ENCODE peak calls at places on chromosome 6, in eight cellular contexts. O is stomach, X is heart right ventricle, J is HL-60, Q is iPS DF 6.9, F is lung, E is right lobe of liver, G is esophagus squamous epithelium. T is an unnamed sample. For H3K27me3, the result is how much of the 10 kb centered on the place peaks cover.

GRCh38 chr6:56730663-56731529 is 88.2 kb upstream of the DST start:
- DNase-seq in O (no peak), X (no peak), J (no peak), Q (no peak), F (no peak), E (no peak), G (no peak), T (peak)

GRCh38 chr6:85810558-85810957 is 167.9 kb upstream of the SYNCRIP start:
- DNase-seq in O (no peak), X (no peak), J (no peak), Q (no peak), F (no peak), E (no peak), G (no peak), T (no peak)

GRCh38 chr6:163536770-163537169 is 122.3 kb downstream of the QKI start:
- DNase-seq in O (no peak), X (no peak), J (no peak), Q (no peak), F (no peak), E (no peak), G (no peak), T (peak)

GRCh38 chr6:140343128-140343527 is 968.7 kb upstream of the CITED2 start:
- DNase-seq in O (no peak), X (no peak), J (no peak), Q (no peak), F (no peak), E (no peak), G (no peak), T (no peak)

GRCh38 chr6:105137388-105137787 is 42.4 kb downstream of the POPDC3 start:
- DNase-seq in O (no peak), X (peak), J (no peak), Q (no peak), F (no peak), E (no peak), G (no peak), T (peak)

GRCh38 chr6:11251553-11252358 is 19.3 kb upstream of the NEDD9 start:
- DNase-seq in O (peak), X (peak), J (no peak), Q (no peak), F (no peak), E (no peak), G (no peak), T (no peak)

GRCh38 chr6:93418448-93419303 is 683 bp downstream of the EPHA7 start:
- DNase-seq in O (no peak), X (peak), J (no peak), Q (no peak), F (peak), E (peak), G (no peak), T (peak)

GRCh38 chr6:153412519-153412918 is 281.4 kb upstream of the RGS17 start:
- DNase-seq in O (no peak), X (no peak), J (no peak), Q (no peak), F (no peak), E (no peak), G (no peak), T (no peak)

GRCh38 chr6:25749837-25750236 is 4.7 kb upstream of the SLC17A4 start:
- DNase-seq in O (no peak), X (no peak), J (no peak), Q (no peak), F (no peak), E (no peak), G (no peak), T (no peak)

GRCh38 chr6:10154251-10154650 is 260.6 kb downstream of the TFAP2A start:
- DNase-seq in O (no peak), X (no peak), J (no peak), Q (no peak), F (no peak), E (no peak), G (no peak), T (no peak)

GRCh38 chr6:157684620-157685299 is 138.3 kb upstream of the SNX9 start:
- DNase-seq in O (no peak), X (no peak), J (no peak), Q (no peak), F (no peak), E (no peak), G (no peak), T (no peak)

GRCh38 chr6:25882066-25882496 is 8.0 kb upstream of the SLC17A3 start:
- DNase-seq in O (peak), X (peak), J (no peak), Q (peak), F (no peak), E (peak), G (no peak), T (peak)

GRCh38 chr6:109978174-109979032 is at the start of gene GPR6:
- DNase-seq in O (peak), X (peak), J (peak), Q (peak), F (peak), E (peak), G (no peak), T (peak)

GRCh38 chr6:109979033-109979921 is 1.2 kb downstream of the GPR6 start:
- DNase-seq in O (no peak), X (no peak), J (no peak), Q (no peak), F (no peak), E (no peak), G (no peak), T (no peak)

DNA sequence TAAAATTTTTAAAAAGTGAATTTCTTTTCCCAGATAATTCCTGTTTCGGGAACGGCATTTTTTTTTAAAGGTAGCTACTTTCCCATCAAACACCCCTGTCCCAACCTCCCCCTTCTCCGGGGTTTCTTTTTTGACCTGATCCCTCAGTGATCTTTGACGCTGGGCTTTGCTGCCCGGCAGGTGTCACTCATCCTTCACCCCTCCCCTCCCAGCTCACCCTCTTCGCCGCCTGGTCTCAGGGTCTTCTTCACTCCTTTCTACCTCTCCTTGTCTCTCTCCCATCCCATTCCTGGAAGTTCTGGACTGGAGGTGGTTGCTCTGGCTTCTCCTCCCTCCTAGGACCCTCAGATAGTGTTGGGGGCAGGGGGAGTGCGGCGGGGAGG is 329 bp upstream of the GPR6 start:
- DNase-seq in O (no peak), X (no peak), J (no peak), Q (no peak), F (no peak), E (no peak), G (no peak), T (peak)
- H3K27me3 ChIP-seq in O (under half), X (under half), J (under half), Q (under half), F (under half), E (under half), G (half or more), T (half or more)

DNA sequence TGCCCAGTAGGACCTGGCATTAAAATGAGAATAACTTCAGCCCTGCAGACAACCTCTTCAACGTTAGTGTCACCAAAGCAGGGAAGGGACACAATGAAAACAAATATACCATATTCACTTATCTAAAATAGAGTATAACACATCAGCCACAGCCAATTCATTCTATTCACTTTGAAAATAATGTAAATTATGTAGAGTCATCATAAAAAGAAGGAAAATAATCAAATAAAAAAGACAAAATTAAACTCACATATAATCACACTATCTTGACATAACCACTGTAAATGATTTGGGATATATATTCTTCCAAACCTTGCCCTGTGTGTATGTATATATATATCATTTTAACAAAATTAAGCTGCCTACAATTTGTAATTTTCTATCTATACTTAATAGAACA is 78.1 kb upstream of the HEY2 start:
- DNase-seq in O (no peak), X (no peak), J (no peak), Q (no peak), F (no peak), E (no peak), G (no peak), T (no peak)
- H3K27me3 ChIP-seq in O (under half), X (under half), J (under half), Q (under half), F (under half), E (under half), G (under half), T (under half)

GRCh38 chr6:24099181-24099580 is 26.8 kb upstream of the NRSN1 start:
- DNase-seq in O (no peak), X (no peak), J (no peak), Q (no peak), F (no peak), E (no peak), G (no peak), T (no peak)
- H3K27me3 ChIP-seq in O (under half), X (under half), J (under half), Q (under half), F (under half), E (under half), G (under half), T (half or more)

GRCh38 chr6:90237350-90237990 is 59.2 kb downstream of the BACH2 start:
- DNase-seq in O (no peak), X (no peak), J (no peak), Q (no peak), F (no peak), E (no peak), G (no peak), T (no peak)
- H3K27me3 ChIP-seq in O (under half), X (under half), J (under half), Q (under half), F (under half), E (under half), G (under half), T (under half)